ENCODE peak calls at places on chromosomes 13 and 19, in seven cellular contexts. One of them, this sample, is unnamed.
A peak's percentile ranks its signal among the peaks of the same experiment; 100 is the strongest.

GRCh38 chr19:5349041-5349440 is 8.4 kb upstream of the PTPRS start:
- DNase-seq in brain pericyte: no peak
- DNase-seq in stimulated activated naive B cell treated with anti-CD40 and anti-IgM and Interleukin-4, amounts not matched to agents 10 μg/mL and 1 μg/mL and 100 μg/mL, for 72 hours: no peak
- DNase-seq in NCI-H2029: no peak
- DNase-seq in activated CD8-positive, alpha-beta memory T cell treated with anti-CD3 and anti-CD28 coated beads, Interleukin-2, amount 50 U/mL, for 4 hours: no peak
- DNase-seq in HS-5: no peak
- DNase-seq in activated CD4-positive, alpha-beta T cell treated with anti-CD3 and anti-CD28 coated beads, Interleukin-2, amount 50 U/mL, for 1 hour: no peak
- DNase-seq in this sample: no peak

GRCh38 chr19:17125052-17125727 is 49.6 kb downstream of the MYO9B start:
- DNase-seq in brain pericyte: no peak
- DNase-seq in stimulated activated naive B cell treated with anti-CD40 and anti-IgM and Interleukin-4, amounts not matched to agents 10 μg/mL and 1 μg/mL and 100 μg/mL, for 72 hours: peak; percentile 51
- DNase-seq in NCI-H2029: no peak
- DNase-seq in activated CD8-positive, alpha-beta memory T cell treated with anti-CD3 and anti-CD28 coated beads, Interleukin-2, amount 50 U/mL, for 4 hours: no peak
- DNase-seq in HS-5: no peak
- DNase-seq in activated CD4-positive, alpha-beta T cell treated with anti-CD3 and anti-CD28 coated beads, Interleukin-2, amount 50 U/mL, for 1 hour: peak; percentile 7
- DNase-seq in this sample: peak; percentile 83

GRCh38 chr13:24071016-24071415 is 89.5 kb upstream of the SPATA13 start:
- DNase-seq in brain pericyte: no peak
- DNase-seq in stimulated activated naive B cell treated with anti-CD40 and anti-IgM and Interleukin-4, amounts not matched to agents 10 μg/mL and 1 μg/mL and 100 μg/mL, for 72 hours: no peak
- DNase-seq in NCI-H2029: no peak
- DNase-seq in activated CD8-positive, alpha-beta memory T cell treated with anti-CD3 and anti-CD28 coated beads, Interleukin-2, amount 50 U/mL, for 4 hours: no peak
- DNase-seq in HS-5: no peak
- DNase-seq in activated CD4-positive, alpha-beta T cell treated with anti-CD3 and anti-CD28 coated beads, Interleukin-2, amount 50 U/mL, for 1 hour: no peak
- DNase-seq in this sample: no peak

GRCh38 chr13:113299951-113300350 is 2.9 kb downstream of the LAMP1 start:
- DNase-seq in brain pericyte: no peak
- DNase-seq in stimulated activated naive B cell treated with anti-CD40 and anti-IgM and Interleukin-4, amounts not matched to agents 10 μg/mL and 1 μg/mL and 100 μg/mL, for 72 hours: peak; percentile 45
- DNase-seq in NCI-H2029: no peak
- DNase-seq in activated CD8-positive, alpha-beta memory T cell treated with anti-CD3 and anti-CD28 coated beads, Interleukin-2, amount 50 U/mL, for 4 hours: no peak
- DNase-seq in HS-5: no peak
- DNase-seq in activated CD4-positive, alpha-beta T cell treated with anti-CD3 and anti-CD28 coated beads, Interleukin-2, amount 50 U/mL, for 1 hour: no peak
- DNase-seq in this sample: no peak

GRCh38 chr13:27981006-27981708 is 7.3 kb downstream of the URAD start:
- DNase-seq in brain pericyte: no peak
- DNase-seq in stimulated activated naive B cell treated with anti-CD40 and anti-IgM and Interleukin-4, amounts not matched to agents 10 μg/mL and 1 μg/mL and 100 μg/mL, for 72 hours: no peak
- DNase-seq in NCI-H2029: no peak
- DNase-seq in activated CD8-positive, alpha-beta memory T cell treated with anti-CD3 and anti-CD28 coated beads, Interleukin-2, amount 50 U/mL, for 4 hours: no peak
- DNase-seq in HS-5: no peak
- DNase-seq in activated CD4-positive, alpha-beta T cell treated with anti-CD3 and anti-CD28 coated beads, Interleukin-2, amount 50 U/mL, for 1 hour: no peak
- DNase-seq in this sample: no peak

GRCh38 chr19:4357095-4357797 is 13.9 kb downstream of the MPND start:
- DNase-seq in brain pericyte: no peak
- DNase-seq in stimulated activated naive B cell treated with anti-CD40 and anti-IgM and Interleukin-4, amounts not matched to agents 10 μg/mL and 1 μg/mL and 100 μg/mL, for 72 hours: no peak
- DNase-seq in NCI-H2029: no peak
- DNase-seq in activated CD8-positive, alpha-beta memory T cell treated with anti-CD3 and anti-CD28 coated beads, Interleukin-2, amount 50 U/mL, for 4 hours: no peak
- DNase-seq in HS-5: no peak
- DNase-seq in activated CD4-positive, alpha-beta T cell treated with anti-CD3 and anti-CD28 coated beads, Interleukin-2, amount 50 U/mL, for 1 hour: no peak
- DNase-seq in this sample: no peak

GRCh38 chr19:28394705-28395104 is 818.2 kb downstream of the UQCRFS1 start:
- DNase-seq in brain pericyte: no peak
- DNase-seq in stimulated activated naive B cell treated with anti-CD40 and anti-IgM and Interleukin-4, amounts not matched to agents 10 μg/mL and 1 μg/mL and 100 μg/mL, for 72 hours: no peak
- DNase-seq in NCI-H2029: peak; percentile 14
- DNase-seq in activated CD8-positive, alpha-beta memory T cell treated with anti-CD3 and anti-CD28 coated beads, Interleukin-2, amount 50 U/mL, for 4 hours: no peak
- DNase-seq in HS-5: no peak
- DNase-seq in activated CD4-positive, alpha-beta T cell treated with anti-CD3 and anti-CD28 coated beads, Interleukin-2, amount 50 U/mL, for 1 hour: no peak
- DNase-seq in this sample: no peak

GRCh38 chr19:53545271-53546065 is 7.5 kb downstream of the ZNF331 start:
- DNase-seq in brain pericyte: no peak
- DNase-seq in stimulated activated naive B cell treated with anti-CD40 and anti-IgM and Interleukin-4, amounts not matched to agents 10 μg/mL and 1 μg/mL and 100 μg/mL, for 72 hours: no peak
- DNase-seq in NCI-H2029: no peak
- DNase-seq in activated CD8-positive, alpha-beta memory T cell treated with anti-CD3 and anti-CD28 coated beads, Interleukin-2, amount 50 U/mL, for 4 hours: no peak
- DNase-seq in HS-5: peak; percentile 85
- DNase-seq in activated CD4-positive, alpha-beta T cell treated with anti-CD3 and anti-CD28 coated beads, Interleukin-2, amount 50 U/mL, for 1 hour: no peak
- DNase-seq in this sample: no peak

GRCh38 chr19:17902701-17903100 is 30.1 kb upstream of the CCDC124 start:
- DNase-seq in brain pericyte: peak; percentile 7
- DNase-seq in stimulated activated naive B cell treated with anti-CD40 and anti-IgM and Interleukin-4, amounts not matched to agents 10 μg/mL and 1 μg/mL and 100 μg/mL, for 72 hours: no peak
- DNase-seq in NCI-H2029: no peak
- DNase-seq in activated CD8-positive, alpha-beta memory T cell treated with anti-CD3 and anti-CD28 coated beads, Interleukin-2, amount 50 U/mL, for 4 hours: no peak
- DNase-seq in HS-5: peak; percentile 20
- DNase-seq in activated CD4-positive, alpha-beta T cell treated with anti-CD3 and anti-CD28 coated beads, Interleukin-2, amount 50 U/mL, for 1 hour: no peak
- DNase-seq in this sample: no peak

GRCh38 chr13:79226250-79226649 is 179.8 kb downstream of the RBM26 start:
- DNase-seq in brain pericyte: no peak
- DNase-seq in stimulated activated naive B cell treated with anti-CD40 and anti-IgM and Interleukin-4, amounts not matched to agents 10 μg/mL and 1 μg/mL and 100 μg/mL, for 72 hours: no peak
- DNase-seq in NCI-H2029: no peak
- DNase-seq in activated CD8-positive, alpha-beta memory T cell treated with anti-CD3 and anti-CD28 coated beads, Interleukin-2, amount 50 U/mL, for 4 hours: no peak
- DNase-seq in HS-5: no peak
- DNase-seq in activated CD4-positive, alpha-beta T cell treated with anti-CD3 and anti-CD28 coated beads, Interleukin-2, amount 50 U/mL, for 1 hour: no peak
- DNase-seq in this sample: no peak

GRCh38 chr13:98910501-98910951 is 67.3 kb downstream of the DOCK9 start:
- DNase-seq in brain pericyte: no peak
- DNase-seq in stimulated activated naive B cell treated with anti-CD40 and anti-IgM and Interleukin-4, amounts not matched to agents 10 μg/mL and 1 μg/mL and 100 μg/mL, for 72 hours: no peak
- DNase-seq in NCI-H2029: no peak
- DNase-seq in activated CD8-positive, alpha-beta memory T cell treated with anti-CD3 and anti-CD28 coated beads, Interleukin-2, amount 50 U/mL, for 4 hours: no peak
- DNase-seq in HS-5: no peak
- DNase-seq in activated CD4-positive, alpha-beta T cell treated with anti-CD3 and anti-CD28 coated beads, Interleukin-2, amount 50 U/mL, for 1 hour: peak; percentile 8
- DNase-seq in this sample: peak; percentile 34

GRCh38 chr13:20404488-20405222 is 121.0 kb downstream of the CRYL1 start:
- DNase-seq in brain pericyte: no peak
- DNase-seq in stimulated activated naive B cell treated with anti-CD40 and anti-IgM and Interleukin-4, amounts not matched to agents 10 μg/mL and 1 μg/mL and 100 μg/mL, for 72 hours: no peak
- DNase-seq in NCI-H2029: no peak
- DNase-seq in activated CD8-positive, alpha-beta memory T cell treated with anti-CD3 and anti-CD28 coated beads, Interleukin-2, amount 50 U/mL, for 4 hours: no peak
- DNase-seq in HS-5: no peak
- DNase-seq in activated CD4-positive, alpha-beta T cell treated with anti-CD3 and anti-CD28 coated beads, Interleukin-2, amount 50 U/mL, for 1 hour: no peak
- DNase-seq in this sample: no peak

GRCh38 chr13:81686877-81687276 is 1346.0 kb upstream of the SPRY2 start:
- DNase-seq in brain pericyte: no peak
- DNase-seq in stimulated activated naive B cell treated with anti-CD40 and anti-IgM and Interleukin-4, amounts not matched to agents 10 μg/mL and 1 μg/mL and 100 μg/mL, for 72 hours: no peak
- DNase-seq in NCI-H2029: no peak
- DNase-seq in activated CD8-positive, alpha-beta memory T cell treated with anti-CD3 and anti-CD28 coated beads, Interleukin-2, amount 50 U/mL, for 4 hours: no peak
- DNase-seq in HS-5: no peak
- DNase-seq in activated CD4-positive, alpha-beta T cell treated with anti-CD3 and anti-CD28 coated beads, Interleukin-2, amount 50 U/mL, for 1 hour: no peak
- DNase-seq in this sample: no peak

GRCh38 chr13:59742467-59742866 is 421.3 kb downstream of the DIAPH3 start:
- DNase-seq in brain pericyte: no peak
- DNase-seq in stimulated activated naive B cell treated with anti-CD40 and anti-IgM and Interleukin-4, amounts not matched to agents 10 μg/mL and 1 μg/mL and 100 μg/mL, for 72 hours: no peak
- DNase-seq in NCI-H2029: no peak
- DNase-seq in activated CD8-positive, alpha-beta memory T cell treated with anti-CD3 and anti-CD28 coated beads, Interleukin-2, amount 50 U/mL, for 4 hours: no peak
- DNase-seq in HS-5: no peak
- DNase-seq in activated CD4-positive, alpha-beta T cell treated with anti-CD3 and anti-CD28 coated beads, Interleukin-2, amount 50 U/mL, for 1 hour: no peak
- DNase-seq in this sample: no peak

GRCh38 chr13:99312493-99312883 is 5.3 kb upstream of the GPR183 start:
- DNase-seq in brain pericyte: peak; percentile 41
- DNase-seq in stimulated activated naive B cell treated with anti-CD40 and anti-IgM and Interleukin-4, amounts not matched to agents 10 μg/mL and 1 μg/mL and 100 μg/mL, for 72 hours: peak; percentile 72
- DNase-seq in NCI-H2029: no peak
- DNase-seq in activated CD8-positive, alpha-beta memory T cell treated with anti-CD3 and anti-CD28 coated beads, Interleukin-2, amount 50 U/mL, for 4 hours: no peak
- DNase-seq in HS-5: peak; percentile 62
- DNase-seq in activated CD4-positive, alpha-beta T cell treated with anti-CD3 and anti-CD28 coated beads, Interleukin-2, amount 50 U/mL, for 1 hour: no peak
- DNase-seq in this sample: no peak

GRCh38 chr13:106033634-106034033 is 501.8 kb downstream of the EFNB2 start:
- DNase-seq in brain pericyte: no peak
- DNase-seq in stimulated activated naive B cell treated with anti-CD40 and anti-IgM and Interleukin-4, amounts not matched to agents 10 μg/mL and 1 μg/mL and 100 μg/mL, for 72 hours: no peak
- DNase-seq in NCI-H2029: no peak
- DNase-seq in activated CD8-positive, alpha-beta memory T cell treated with anti-CD3 and anti-CD28 coated beads, Interleukin-2, amount 50 U/mL, for 4 hours: no peak
- DNase-seq in HS-5: no peak
- DNase-seq in activated CD4-positive, alpha-beta T cell treated with anti-CD3 and anti-CD28 coated beads, Interleukin-2, amount 50 U/mL, for 1 hour: no peak
- DNase-seq in this sample: no peak

This sample was measured in naive thymus-derived CD4-positive, alpha-beta T cell.